ENCODE peak calls at places on chromosomes 12 and 14, in eight cellular contexts. N is GM12878; K is activated CD8-positive, alpha-beta memory T cell treated with anti-CD3 and anti-CD28 coated beads for 4 hours; E is stromal cell of bone marrow; I is ACHN; S is amniotic stem cell; V is naive thymus-derived CD8-positive, alpha-beta T cell; T is ELR. J is an unnamed sample.

GRCh38 chr14:99792551-99793212 is 531 bp upstream of the EML1 start:
- DNase-seq in E (no peak), S (no peak), I (peak; percentile 8), T (peak; percentile 23), N (no peak), V (no peak), K (no peak), J (no peak)

GRCh38 chr14:29528889-29529288 is 398.8 kb downstream of the PRKD1 start:
- DNase-seq in T (no peak), I (no peak), S (no peak), V (no peak), K (no peak), E (no peak), N (no peak), J (no peak)

GRCh38 chr12:130437555-130438242 is 100.0 kb downstream of the PIWIL1 start:
- DNase-seq in N (no peak), V (no peak), E (no peak), S (no peak), K (no peak), I (no peak), T (no peak), J (no peak)

GRCh38 chr14:66311935-66312334 is 174.2 kb upstream of the CCDC196 start:
- DNase-seq in I (no peak), N (no peak), V (no peak), K (no peak), S (no peak), E (no peak), T (no peak), J (no peak)

GRCh38 chr14:105480807-105481801 is 5.6 kb upstream of the CRIP1 start:
- DNase-seq in K (peak; percentile 71), T (peak; percentile 89), V (peak; percentile 89), S (peak; percentile 49), E (peak; percentile 75), N (no peak), I (peak; percentile 82), J (peak; percentile 85)

GRCh38 chr14:103185051-103186027 is 62.1 kb downstream of the TNFAIP2 start:
- DNase-seq in I (peak; percentile 45), K (no peak), T (peak; percentile 70), E (no peak), S (no peak), V (no peak), N (no peak), J (no peak)

GRCh38 chr14:59154383-59154782 is 34.1 kb upstream of the DAAM1 start:
- DNase-seq in K (no peak), S (no peak), E (no peak), I (no peak), N (no peak), V (no peak), T (no peak), J (no peak)

GRCh38 chr14:104598461-104599273 is 5.9 kb downstream of the TMEM179 start:
- DNase-seq in E (no peak), K (no peak), I (no peak), S (no peak), T (no peak), N (no peak), V (no peak), J (no peak)

GRCh38 chr12:57518176-57518919 is 2.0 kb downstream of the DDIT3 start:
- DNase-seq in S (no peak), N (no peak), K (no peak), E (peak; percentile 11), I (no peak), T (no peak), V (no peak), J (no peak)

GRCh38 chr14:105078294-105078693 is 13.1 kb upstream of the GPR132 start:
- DNase-seq in N (no peak), K (no peak), V (no peak), E (no peak), S (no peak), T (no peak), I (no peak), J (no peak)

GRCh38 chr12:131097247-131098177 is 143.8 kb downstream of the ADGRD1 start:
- DNase-seq in K (no peak), N (no peak), E (no peak), T (no peak), I (no peak), V (no peak), S (no peak), J (no peak)

GRCh38 chr12:110165540-110166159 is 41.5 kb downstream of the IFT81 start:
- DNase-seq in N (peak; percentile 26), E (no peak), K (no peak), T (no peak), V (no peak), I (peak; percentile 38), S (no peak), J (no peak)

GRCh38 chr14:75361751-75362433 is 65.9 kb upstream of the JDP2 start:
- DNase-seq in N (no peak), S (no peak), T (no peak), K (no peak), V (no peak), E (no peak), I (no peak), J (no peak)

GRCh38 chr12:22656376-22656775 is 31.4 kb downstream of the ETNK1 start:
- DNase-seq in E (no peak), S (no peak), K (no peak), I (no peak), T (no peak), V (no peak), N (no peak), J (no peak)

GRCh38 chr12:107131832-107132616 is 38.7 kb upstream of the CRY1 start:
- DNase-seq in S (peak; percentile 56), I (peak; percentile 77), T (peak; percentile 87), E (peak; percentile 44), K (no peak), V (no peak), N (no peak), J (peak; percentile 15)

GRCh38 chr14:71618716-71619115 is 313.5 kb upstream of the RGS6 start:
- DNase-seq in T (no peak), N (no peak), S (no peak), E (no peak), K (no peak), I (no peak), V (no peak), J (no peak)

GRCh38 chr14:93007225-93007997 is 84.5 kb downstream of the CHGA start:
- DNase-seq in T (peak; percentile 80), N (peak; percentile 23), E (peak; percentile 85), V (no peak), S (peak; percentile 26), K (no peak), I (peak; percentile 76), J (peak; percentile 59)

GRCh38 chr14:103868242-103868897 is 21.0 kb upstream of the PPP1R13B start:
- DNase-seq in S (no peak), K (no peak), V (no peak), N (no peak), E (no peak), T (no peak), I (no peak), J (no peak)

GRCh38 chr12:97977870-97978269 is 515.3 kb downstream of the RMST start:
- DNase-seq in I (no peak), E (no peak), K (no peak), S (no peak), T (no peak), N (no peak), V (no peak), J (no peak)

GRCh38 chr14:78595797-78596196 is 425.6 kb downstream of the NRXN3 start:
- DNase-seq in N (no peak), E (no peak), S (no peak), T (peak; percentile 18), K (no peak), I (no peak), V (no peak), J (no peak)

GRCh38 chr12:8681129-8681902 is 16.5 kb upstream of the RIMKLB start:
- DNase-seq in V (no peak), T (no peak), N (no peak), I (no peak), S (no peak), E (no peak), K (no peak), J (no peak)

GRCh38 chr12:131756441-131756840 is 45.6 kb downstream of the SFSWAP start:
- DNase-seq in K (no peak), V (no peak), S (no peak), T (no peak), I (no peak), N (no peak), E (no peak), J (no peak)